ENCODE peak calls at places on chromosomes 11 and 22, in seven cellular contexts. S is small intestine; V is HCEC 1CT; L is activated CD8-positive, alpha-beta memory T cell treated with anti-CD3 and anti-CD28 coated beads, Interleukin-2, amount 50 U/mL, for 4 hours; C is cardiac septum; J is mucosa of descending colon; W is activated CD4-positive, alpha-beta T cell treated with anti-CD3 and anti-CD28 coated beads, Interleukin-2, amount 10 ng/mL, durations not matched to agents 7 days and 5 days. H is an unnamed sample.

GRCh38 chr11:1197886-1198765 is 24.7 kb upstream of the MUC5B start:
- DNase-seq in S (no peak), V (no peak), L (peak; percentile 14), C (peak; percentile 61), J (no peak), W (no peak), H (no peak)

GRCh38 chr11:96257972-96258951 is 84.7 kb downstream of the MAML2 start:
- DNase-seq in S (peak; percentile 31), V (peak; percentile 56), L (no peak), C (no peak), J (no peak), W (peak; percentile 73), H (peak; percentile 47)

GRCh38 chr11:64924910-64925284 is 408 bp downstream of the PPP2R5B start:
- DNase-seq in S (peak; percentile 31), V (no peak), L (no peak), C (no peak), J (no peak), W (no peak), H (no peak)

GRCh38 chr11:56093008-56093407 is at the start of gene OR8I2:
- DNase-seq in S (no peak), V (no peak), L (no peak), C (no peak), J (no peak), W (no peak), H (no peak)

GRCh38 chr11:18706330-18707243 is 8.0 kb downstream of the TMEM86A start:
- DNase-seq in S (peak; percentile 67), V (no peak), L (peak; percentile 55), C (peak; percentile 74), J (peak; percentile 70), W (peak; percentile 43), H (peak; percentile 35)

GRCh38 chr11:43681543-43681942 is 1.0 kb downstream of the HSD17B12 start:
- DNase-seq in S (peak; percentile 48), V (peak; percentile 17), L (no peak), C (no peak), J (no peak), W (no peak), H (peak; percentile 27)

GRCh38 chr22:36129985-36130384 is 30.6 kb downstream of the APOL3 start:
- DNase-seq in S (no peak), V (no peak), L (no peak), C (no peak), J (no peak), W (no peak), H (no peak)

GRCh38 chr11:88455974-88456373 is 118.4 kb upstream of the CTSC start:
- DNase-seq in S (no peak), V (no peak), L (no peak), C (no peak), J (no peak), W (no peak), H (no peak)

GRCh38 chr11:36463781-36464180 is 46.3 kb downstream of the TRAF6 start:
- DNase-seq in S (no peak), V (peak; percentile 18), L (no peak), C (no peak), J (no peak), W (no peak), H (peak; percentile 31)

GRCh38 chr11:69662021-69662698 is 13.0 kb downstream of the LTO1 start:
- DNase-seq in S (no peak), V (no peak), L (no peak), C (peak; percentile 19), J (peak; percentile 25), W (no peak), H (peak; percentile 7)

GRCh38 chr11:85316967-85317366 is 310.2 kb downstream of the DLG2 start:
- DNase-seq in S (peak; percentile 0), V (no peak), L (no peak), C (no peak), J (no peak), W (no peak), H (no peak)

GRCh38 chr22:47008208-47008885 is 245.9 kb downstream of the TBC1D22A start:
- DNase-seq in S (no peak), V (no peak), L (no peak), C (no peak), J (no peak), W (no peak), H (no peak)

GRCh38 chr11:120798854-120799253 is 225.0 kb upstream of the TBCEL start:
- DNase-seq in S (no peak), V (no peak), L (no peak), C (no peak), J (no peak), W (no peak), H (no peak)

GRCh38 chr22:45328822-45329535 is 19.2 kb downstream of the FAM118A start:
- DNase-seq in S (no peak), V (no peak), L (no peak), C (peak; percentile 39), J (no peak), W (no peak), H (no peak)

GRCh38 chr11:125347261-125347585 is 148.8 kb downstream of the FEZ1 start:
- DNase-seq in S (no peak), V (no peak), L (no peak), C (no peak), J (no peak), W (no peak), H (no peak)

GRCh38 chr11:70669871-70670683 is 271.7 kb downstream of the CTTN start:
- DNase-seq in S (no peak), V (no peak), L (no peak), C (no peak), J (no peak), W (no peak), H (no peak)

GRCh38 chr11:16607675-16608644 is 130.5 kb upstream of the C11orf58 start:
- DNase-seq in S (peak; percentile 36), V (peak; percentile 7), L (no peak), C (peak; percentile 90), J (peak; percentile 47), W (no peak), H (peak; percentile 0)

GRCh38 chr11:6474806-6475500 is 1.2 kb upstream of the TRIM3 start:
- DNase-seq in S (peak; percentile 26), V (no peak), L (no peak), C (no peak), J (no peak), W (no peak), H (no peak)

GRCh38 chr22:38240734-38241252 is 32.0 kb downstream of the TMEM184B start:
- DNase-seq in S (peak; percentile 76), V (peak; percentile 75), L (no peak), C (no peak), J (no peak), W (no peak), H (peak; percentile 97)

GRCh38 chr22:36772451-36772850 is 3.5 kb downstream of the IFT27 start:
- DNase-seq in S (no peak), V (no peak), L (no peak), C (no peak), J (no peak), W (no peak), H (no peak)

GRCh38 chr22:23911318-23911980 is 17.3 kb downstream of the MIF start:
- DNase-seq in S (no peak), V (no peak), L (no peak), C (no peak), J (no peak), W (no peak), H (no peak)

GRCh38 chr11:65442952-65443351 is 20.4 kb downstream of the NEAT1 start:
- DNase-seq in S (peak; percentile 14), V (peak; percentile 12), L (peak; percentile 9), C (peak; percentile 74), J (no peak), W (no peak), H (peak; percentile 32)

GRCh38 chr11:129315781-129316579 is 59.7 kb upstream of the BARX2 start:
- DNase-seq in S (peak; percentile 65), V (no peak), L (no peak), C (no peak), J (peak; percentile 84), W (no peak), H (no peak)

GRCh38 chr22:19848298-19849224 is 6.1 kb downstream of the GNB1L start:
- DNase-seq in S (peak; percentile 87), V (peak; percentile 23), L (no peak), C (no peak), J (no peak), W (no peak), H (peak; percentile 60)

GRCh38 chr22:27136596-27136995 is 479.2 kb downstream of the MIAT start:
- DNase-seq in S (no peak), V (no peak), L (no peak), C (no peak), J (no peak), W (no peak), H (no peak)

GRCh38 chr11:75014129-75014528 is 25.4 kb downstream of the NEU3 start:
- DNase-seq in S (no peak), V (peak; percentile 91), L (no peak), C (no peak), J (no peak), W (no peak), H (peak; percentile 70)

GRCh38 chr11:36447947-36448346 is 62.1 kb downstream of the TRAF6 start:
- DNase-seq in S (no peak), V (no peak), L (no peak), C (no peak), J (no peak), W (no peak), H (no peak)

GRCh38 chr11:107561688-107562087 is 3.8 kb downstream of the ALKBH8 start:
- DNase-seq in S (no peak), V (peak; percentile 81), L (no peak), C (no peak), J (no peak), W (no peak), H (peak; percentile 72)

GRCh38 chr11:5694642-5695041 is 5.1 kb downstream of the TRIM22 start:
- DNase-seq in S (no peak), V (no peak), L (no peak), C (no peak), J (no peak), W (no peak), H (no peak)

GRCh38 chr11:67627788-67628624 is 1.7 kb downstream of the NUDT8 start:
- DNase-seq in S (no peak), V (no peak), L (no peak), C (no peak), J (peak; percentile 56), W (no peak), H (no peak)

GRCh38 chr11:108666373-108666772 is 1.5 kb downstream of the DDX10 start:
- DNase-seq in S (no peak), V (no peak), L (no peak), C (no peak), J (no peak), W (no peak), H (no peak)

GRCh38 chr22:37432708-37433054 is 5.4 kb upstream of the ELFN2 start:
- DNase-seq in S (no peak), V (no peak), L (no peak), C (no peak), J (no peak), W (no peak), H (no peak)

GRCh38 chr22:31947296-31947695 is 3.0 kb downstream of the YWHAH start:
- DNase-seq in S (peak; percentile 80), V (peak; percentile 26), L (peak; percentile 23), C (no peak), J (no peak), W (peak; percentile 67), H (peak; percentile 35)

GRCh38 chr11:2744166-2744565 is 44.4 kb upstream of the KCNQ1OT1 start:
- DNase-seq in S (no peak), V (no peak), L (no peak), C (no peak), J (peak; percentile 21), W (no peak), H (no peak)

GRCh38 chr11:131099013-131099412 is 182.7 kb upstream of the SNX19 start:
- DNase-seq in S (no peak), V (peak; percentile 94), L (no peak), C (no peak), J (no peak), W (no peak), H (peak; percentile 15)

H was measured in LHCN-M2.